ENCODE peak calls at places on chromosome 14, in eight cellular contexts. S is CD4-positive, alpha-beta memory T cell; K is CD8-positive, alpha-beta T cell; I is tibial nerve; R is mesenchymal stem cell; Q is heart left ventricle; J is colonic mucosa; M is body of pancreas. E is an unnamed sample. For H3K4me1, the result is how much of the 10 kb centered on the place peaks cover.

GRCh38 chr14:101008196-101008595 is 104.7 kb upstream of the RTL1 start:
- DNase-seq in J (no peak), R (no peak), S (no peak), I (no peak), Q (no peak), K (no peak), M (no peak), E (peak)

GRCh38 chr14:95304342-95304741 is 15.4 kb downstream of the CLMN start:
- DNase-seq in K (no peak), Q (no peak), R (no peak), M (no peak), I (no peak), J (no peak), S (no peak), E (no peak)

GRCh38 chr14:102187583-102188001 is 47.9 kb downstream of the WDR20 start:
- DNase-seq in K (no peak), Q (no peak), R (no peak), I (no peak), M (peak), S (no peak), J (no peak), E (no peak)

GRCh38 chr14:68820999-68821683 is 28.3 kb upstream of the ZFP36L1 start:
- DNase-seq in M (no peak), I (no peak), R (no peak), S (no peak), Q (no peak), J (no peak), K (no peak), E (no peak)

GRCh38 chr14:21894003-21894897 is 220.6 kb upstream of the OR4E1 start:
- DNase-seq in S (peak), J (no peak), K (peak), Q (no peak), M (no peak), I (no peak), R (no peak), E (no peak)

GRCh38 chr14:65290830-65291229 is 121.7 kb upstream of the FUT8 start:
- DNase-seq in Q (no peak), R (peak), I (no peak), K (no peak), J (no peak), M (no peak), S (no peak), E (peak)

GRCh38 chr14:104393199-104393897 is 186.2 kb upstream of the C14orf180 start:
- DNase-seq in J (peak), M (no peak), S (no peak), Q (peak), R (no peak), I (no peak), K (no peak), E (no peak)

GRCh38 chr14:23078692-23079116 is 16.2 kb downstream of the ACIN1 start:
- DNase-seq in I (peak), M (peak), R (peak), Q (peak), K (no peak), J (peak), S (no peak), E (peak)

GRCh38 chr14:104144911-104145825 is 6.8 kb downstream of the KIF26A start:
- DNase-seq in K (no peak), I (no peak), Q (peak), S (no peak), R (no peak), M (no peak), J (no peak), E (no peak)

GRCh38 chr14:24315807-24316596 is 4.7 kb downstream of the LTB4R start:
- DNase-seq in J (peak), S (no peak), K (no peak), M (no peak), Q (peak), R (no peak), I (no peak), E (no peak)

GRCh38 chr14:87497301-87497700 is 495.7 kb downstream of the GALC start:
- DNase-seq in S (no peak), I (no peak), R (no peak), M (no peak), Q (no peak), J (no peak), K (no peak), E (no peak)

GRCh38 chr14:59301354-59301753 is 112.9 kb downstream of the DAAM1 start:
- DNase-seq in I (no peak), R (no peak), K (no peak), J (no peak), M (peak), S (peak), Q (no peak), E (no peak)

GRCh38 chr14:59305836-59306555 is 117.5 kb downstream of the DAAM1 start:
- DNase-seq in K (no peak), M (no peak), Q (no peak), S (no peak), R (no peak), I (no peak), J (no peak), E (peak)

GRCh38 chr14:59302313-59302712 is 113.8 kb downstream of the DAAM1 start:
- DNase-seq in S (no peak), J (no peak), Q (peak), M (no peak), I (no peak), R (no peak), K (no peak), E (no peak)

GRCh38 chr14:59305231-59305630 is 116.8 kb downstream of the DAAM1 start:
- DNase-seq in M (no peak), S (no peak), I (no peak), Q (no peak), J (no peak), K (no peak), R (no peak), E (no peak)

DNA sequence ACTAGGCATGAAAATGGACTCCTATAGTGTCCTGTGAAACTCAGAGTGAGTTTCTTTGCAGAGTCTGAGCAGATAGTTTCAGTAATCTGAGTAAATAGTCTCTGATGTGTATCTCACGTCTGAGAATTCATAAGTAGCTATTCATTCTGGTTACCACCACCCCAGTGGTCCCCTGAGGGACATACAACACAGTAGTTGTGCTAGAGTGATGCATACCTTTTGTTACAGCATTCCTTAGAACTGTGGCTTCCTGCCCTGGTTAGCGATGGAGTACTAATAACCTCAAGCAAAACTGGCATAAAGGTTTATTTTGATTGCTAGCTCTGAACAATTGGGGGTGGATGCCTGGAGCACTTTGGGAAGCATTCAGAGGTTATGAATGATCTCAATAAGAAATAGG is 114.7 kb downstream of the DAAM1 start:
- DNase-seq in J (no peak), M (no peak), I (no peak), K (no peak), Q (no peak), S (no peak), R (no peak), E (peak)
- H3K27ac ChIP-seq in J (no peak), M (no peak), I (no peak), K (no peak), Q (no peak), S (no peak), R (no peak), E (peak)

GRCh38 chr14:52124791-52125661 is 56.2 kb upstream of the NID2 start:
- DNase-seq in M (peak), I (no peak), Q (peak), J (no peak), R (peak), S (peak), K (no peak), E (no peak)
- H3K4me3 ChIP-seq in M (no peak), I (no peak), Q (no peak), J (no peak), R (no peak), S (no peak), K (no peak), E (no peak)

GRCh38 chr14:59311723-59312122 is 123.3 kb downstream of the DAAM1 start:
- DNase-seq in R (no peak), M (no peak), J (no peak), I (no peak), S (no peak), K (no peak), Q (no peak), E (no peak)
- H3K4me1 ChIP-seq in R (under half), M (under half), J (under half), I (under half), S (under half), K (under half), Q (under half), E (under half)

GRCh38 chr14:99683619-99684355 is at the start of gene CYP46A1:
- DNase-seq in Q (peak), I (peak), J (peak), S (peak), R (peak), M (peak), K (peak), E (peak)
- H3K27ac ChIP-seq in Q (peak), I (peak), J (peak), S (peak), R (no peak), M (peak), K (peak), E (peak)

DNA sequence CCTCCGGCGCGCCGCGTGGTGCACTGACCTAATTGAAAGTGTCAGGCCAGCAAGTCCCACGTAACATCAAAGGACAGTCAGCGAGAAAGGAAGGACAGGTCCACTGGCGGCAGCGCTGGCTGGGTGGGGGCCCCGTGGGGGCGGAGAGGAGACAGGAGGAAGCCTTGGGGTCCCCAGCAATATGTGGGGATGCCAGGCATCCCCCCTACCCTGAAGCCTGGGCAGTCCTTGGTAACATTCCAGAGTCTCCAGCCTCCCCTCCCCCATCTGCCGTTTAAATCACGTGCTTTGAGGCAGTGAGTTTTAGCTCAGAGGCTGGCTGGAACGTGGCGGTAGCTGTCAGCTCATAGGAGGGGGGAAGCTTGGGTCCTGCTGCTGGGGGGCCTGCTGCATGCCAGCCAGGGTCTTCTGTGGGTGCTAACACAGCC is 159.2 kb downstream of the CALM1 start:
- DNase-seq in J (peak), K (no peak), R (peak), I (no peak), M (peak), Q (peak), S (no peak), E (no peak)
- H3K4me3 ChIP-seq in J (no peak), K (no peak), R (peak), I (no peak), M (no peak), Q (peak), S (no peak), E (no peak)

DNA sequence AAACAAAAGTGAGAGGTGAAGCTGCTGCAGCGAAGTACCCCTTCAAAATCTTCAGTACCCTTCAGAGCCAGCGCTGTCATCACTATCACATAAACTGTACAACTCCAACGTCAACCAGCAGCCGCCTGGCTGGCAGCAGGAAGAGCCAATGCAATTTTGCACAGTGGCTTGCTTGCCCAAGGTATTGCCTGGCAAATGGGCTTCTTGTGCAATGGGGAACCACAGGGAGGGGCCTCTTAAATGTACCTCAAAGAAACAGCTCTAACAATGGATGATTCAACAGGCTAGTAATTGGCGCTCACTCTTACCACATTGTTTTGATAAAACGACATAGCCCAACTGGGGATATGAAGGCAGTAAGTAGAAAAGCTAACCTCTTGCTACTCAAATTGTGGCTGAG is 125.5 kb upstream of the HIF1A start:
- DNase-seq in R (peak), J (no peak), I (no peak), Q (peak), K (peak), S (peak), M (peak), E (peak)
- H3K4me1 ChIP-seq in R (under half), J (under half), I (under half), Q (under half), K (under half), S (under half), M (under half), E (half or more)

GRCh38 chr14:63713765-63714164 is 14.1 kb downstream of the SGPP1 start:
- DNase-seq in K (no peak), I (no peak), M (no peak), Q (no peak), J (no peak), S (no peak), R (peak), E (no peak)
- H3K27ac ChIP-seq in K (no peak), I (no peak), M (no peak), Q (no peak), J (no peak), S (no peak), R (no peak), E (no peak)

GRCh38 chr14:75281691-75282000 is 3.0 kb downstream of the FOS start:
- DNase-seq in Q (no peak), I (no peak), S (no peak), J (no peak), M (no peak), K (no peak), R (no peak), E (no peak)
- H3K4me3 ChIP-seq in Q (no peak), I (peak), S (no peak), J (peak), M (no peak), K (no peak), R (no peak), E (no peak)

GRCh38 chr14:91029451-91030217 is 30.8 kb downstream of the RPS6KA5 start:
- DNase-seq in K (no peak), S (no peak), J (no peak), M (no peak), R (no peak), Q (no peak), I (no peak), E (no peak)
- H3K4me1 ChIP-seq in K (under half), S (under half), J (under half), M (under half), R (under half), Q (under half), I (under half), E (under half)